ENCODE peak calls at places on chromosome 18, in six cellular contexts. T, I, P, M, R and K are unnamed samples.
A peak's percentile ranks its signal among the peaks of the same experiment; 100 is the strongest.

GRCh38 chr18:58391113-58391892 is 237.6 kb downstream of the ALPK2 start:
- DNase-seq in T (no peak), M (no peak), P (no peak), R (no peak), I (peak; percentile 26), K (no peak)

GRCh38 chr18:52216686-52217085 is 123.3 kb upstream of the DCC start:
- DNase-seq in M (no peak), P (no peak), R (no peak), I (peak; percentile 35), T (no peak), K (no peak)

GRCh38 chr18:1928711-1929110 is 642.6 kb downstream of the METTL4 start:
- DNase-seq in I (no peak), M (no peak), P (no peak), T (no peak), R (no peak), K (no peak)

GRCh38 chr18:7482342-7482741 is 84.8 kb upstream of the PTPRM start:
- DNase-seq in I (no peak), T (no peak), R (no peak), P (no peak), M (no peak), K (no peak)

GRCh38 chr18:67846422-67847098 is 330.0 kb upstream of the DSEL start:
- DNase-seq in P (no peak), T (no peak), M (no peak), R (no peak), I (no peak), K (no peak)

GRCh38 chr18:30828700-30829099 is 213.8 kb downstream of the DSC3 start:
- DNase-seq in R (no peak), M (peak; percentile 4), I (no peak), T (no peak), P (no peak), K (no peak)

GRCh38 chr18:3114026-3114425 is 101.1 kb upstream of the LPIN2 start:
- DNase-seq in T (no peak), M (no peak), P (no peak), R (no peak), I (no peak), K (no peak)

GRCh38 chr18:75218524-75218923 is 7.9 kb downstream of the TSHZ1 start:
- DNase-seq in R (no peak), I (no peak), M (peak; percentile 26), T (no peak), P (no peak), K (no peak)

GRCh38 chr18:58128286-58129018 is 84.4 kb downstream of the NEDD4L start:
- DNase-seq in M (peak; percentile 49), I (no peak), R (no peak), T (no peak), P (no peak), K (no peak)

GRCh38 chr18:9638886-9639285 is 24.5 kb upstream of the PPP4R1 start:
- DNase-seq in T (no peak), M (no peak), P (no peak), R (no peak), I (no peak), K (no peak)

GRCh38 chr18:22765889-22766288 is 167.2 kb upstream of the RBBP8 start:
- DNase-seq in P (no peak), M (no peak), R (no peak), I (no peak), T (no peak), K (no peak)

GRCh38 chr18:42310956-42311355 is 355.9 kb downstream of the PIK3C3 start:
- DNase-seq in I (peak; percentile 41), R (no peak), P (no peak), T (no peak), M (no peak), K (no peak)

GRCh38 chr18:63823516-63824219 is 48.5 kb downstream of the SERPINB7 start:
- DNase-seq in I (no peak), P (peak; percentile 23), R (no peak), T (no peak), M (peak; percentile 18), K (no peak)

GRCh38 chr18:49754866-49755265 is 58.5 kb downstream of the ACAA2 start:
- DNase-seq in M (no peak), I (no peak), R (no peak), T (no peak), P (no peak), K (no peak)

GRCh38 chr18:23833714-23834113 is 144.5 kb downstream of the LAMA3 start:
- DNase-seq in T (no peak), R (no peak), M (no peak), P (no peak), I (no peak), K (no peak)

GRCh38 chr18:74541703-74542555 is 7.6 kb downstream of the CNDP1 start:
- DNase-seq in I (no peak), P (no peak), T (no peak), M (peak; percentile 65), R (peak; percentile 67), K (peak; percentile 26)

GRCh38 chr18:7923105-7923504 is 356.0 kb downstream of the PTPRM start:
- DNase-seq in P (no peak), T (no peak), I (no peak), R (no peak), M (peak; percentile 22), K (no peak)

GRCh38 chr18:79944746-79945117 is 6.7 kb downstream of the SLC66A2 start:
- DNase-seq in I (no peak), T (no peak), R (peak; percentile 2), P (no peak), M (no peak), K (no peak)